ENCODE peak calls at places on chromosomes 11 and 22, in four cellular contexts. O is kidney, X is lower lobe of right lung, C is DND-41. A is an unnamed sample.
A peak's percentile ranks its signal among the peaks of the same experiment; 100 is the strongest.

GRCh38 chr11:128642571-128642970 is 51.3 kb upstream of the FLI1 start:
- DNase-seq in O (no peak), X (no peak), C (no peak), A (no peak)

GRCh38 chr11:29328961-29329441 is 687.8 kb downstream of the KCNA4 start:
- DNase-seq in O (no peak), X (no peak), C (no peak), A (peak; percentile 83)

GRCh38 chr11:33160147-33160546 is 1.1 kb downstream of the CSTF3 start:
- DNase-seq in O (no peak), X (no peak), C (no peak), A (no peak)

GRCh38 chr11:64007629-64008282 is 21.5 kb downstream of the OTUB1 start:
- DNase-seq in O (peak; percentile 95), X (peak; percentile 84), C (no peak), A (peak; percentile 63)

GRCh38 chr22:38172489-38173155 is 9.0 kb downstream of the PLA2G6 start:
- DNase-seq in O (peak; percentile 84), X (peak; percentile 70), C (no peak), A (no peak)

GRCh38 chr11:68040121-68040956 is 1.5 kb downstream of the TCIRG1 start:
- DNase-seq in O (peak; percentile 89), X (peak; percentile 84), C (peak; percentile 77), A (peak; percentile 81)

GRCh38 chr11:120031612-120032600 is 106.0 kb downstream of the TRIM29 start:
- DNase-seq in O (no peak), X (no peak), C (no peak), A (no peak)

GRCh38 chr11:43367382-43368178 is 8.9 kb downstream of the TTC17 start:
- DNase-seq in O (no peak), X (no peak), C (no peak), A (peak; percentile 10)

GRCh38 chr11:94544582-94544831 is 786 bp downstream of the FUT4 start:
- DNase-seq in O (no peak), X (peak; percentile 60), C (no peak), A (no peak)

GRCh38 chr11:35145249-35145648 is 6.3 kb downstream of the CD44 start:
- DNase-seq in O (no peak), X (no peak), C (no peak), A (no peak)

GRCh38 chr11:2215561-2216399 is 44.2 kb upstream of the TH start:
- DNase-seq in O (peak; percentile 73), X (peak; percentile 35), C (no peak), A (no peak)

GRCh38 chr11:63709336-63709735 is 28.0 kb downstream of the RTN3 start:
- DNase-seq in O (no peak), X (no peak), C (no peak), A (peak; percentile 6)

GRCh38 chr11:78685156-78685555 is 110.5 kb upstream of the NARS2 start:
- DNase-seq in O (no peak), X (no peak), C (no peak), A (no peak)

GRCh38 chr11:23730307-23730998 is 766.4 kb upstream of the LUZP2 start:
- DNase-seq in O (peak; percentile 66), X (no peak), C (no peak), A (no peak)

GRCh38 chr22:31829505-31829904 is 75.7 kb downstream of the DEPDC5 start:
- DNase-seq in O (no peak), X (no peak), C (no peak), A (no peak)

GRCh38 chr22:39181778-39182177 is 29.3 kb upstream of the CBX7 start:
- DNase-seq in O (no peak), X (peak; percentile 20), C (no peak), A (no peak)

GRCh38 chr11:60948251-60948650 is 3.7 kb downstream of the SLC15A3 start:
- DNase-seq in O (no peak), X (no peak), C (no peak), A (no peak)

GRCh38 chr11:75453916-75454655 is 21.1 kb upstream of the KLHL35 start:
- DNase-seq in O (no peak), X (no peak), C (no peak), A (no peak)

GRCh38 chr22:50206599-50206998 is 5.8 kb downstream of the SELENOO start:
- DNase-seq in O (peak; percentile 82), X (peak; percentile 80), C (peak; percentile 33), A (no peak)

GRCh38 chr11:36069576-36070214 is 125.8 kb downstream of the LDLRAD3 start:
- DNase-seq in O (no peak), X (no peak), C (no peak), A (peak; percentile 41)

GRCh38 chr11:46977940-46978595 is 41.5 kb downstream of the CSTPP1 start:
- DNase-seq in O (no peak), X (no peak), C (no peak), A (no peak)

GRCh38 chr11:73990727-73991126 is 8.1 kb upstream of the UCP2 start:
- DNase-seq in O (no peak), X (no peak), C (no peak), A (no peak)

GRCh38 chr11:73281796-73282660 is 9.9 kb downstream of the P2RY6 start:
- DNase-seq in O (no peak), X (no peak), C (no peak), A (no peak)

GRCh38 chr22:27380826-27381225 is 420.7 kb downstream of the MN1 start:
- DNase-seq in O (no peak), X (no peak), C (no peak), A (no peak)

GRCh38 chr22:46972256-46972655 is 209.8 kb downstream of the TBC1D22A start:
- DNase-seq in O (peak; percentile 72), X (no peak), C (no peak), A (no peak)
- H3K27ac ChIP-seq in O (no peak overlapping the region), X (peak overlapping the region; percentile 77), C (no peak overlapping the region), A (no peak overlapping the region)

GRCh38 chr22:29308148-29308790 is 1.8 kb downstream of the GAS2L1 start:
- DNase-seq in O (peak; percentile 76), X (no peak), C (no peak), A (no peak)
- H3K4me3 ChIP-seq in O (no peak overlapping the region), X (peak overlapping the region; percentile 91), C (no peak overlapping the region), A (no peak overlapping the region)

DNA sequence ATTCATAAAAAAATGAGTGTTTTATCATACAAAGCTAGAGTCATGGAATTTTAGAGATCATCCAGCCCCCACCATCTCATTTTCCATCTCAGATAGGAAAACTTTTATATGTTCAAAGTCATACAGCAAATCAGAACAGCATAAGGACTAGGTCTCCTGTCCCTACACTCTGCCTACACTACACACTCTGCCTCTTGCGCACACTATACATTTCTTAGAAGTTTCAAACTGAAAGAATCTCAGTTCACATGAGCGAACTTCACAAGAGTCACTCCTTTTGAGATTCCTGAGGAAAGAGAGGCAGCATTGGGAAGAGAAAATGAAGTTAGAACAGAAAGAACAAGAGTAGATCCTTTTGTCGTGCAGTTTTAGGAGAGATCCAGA is 36.5 kb downstream of the ART5 start:
- DNase-seq in O (no peak), X (no peak), C (no peak), A (no peak)
- TF ChIP-seq CTCF in O (no peak), X (no peak), C (no peak), A (no peak)

DNA sequence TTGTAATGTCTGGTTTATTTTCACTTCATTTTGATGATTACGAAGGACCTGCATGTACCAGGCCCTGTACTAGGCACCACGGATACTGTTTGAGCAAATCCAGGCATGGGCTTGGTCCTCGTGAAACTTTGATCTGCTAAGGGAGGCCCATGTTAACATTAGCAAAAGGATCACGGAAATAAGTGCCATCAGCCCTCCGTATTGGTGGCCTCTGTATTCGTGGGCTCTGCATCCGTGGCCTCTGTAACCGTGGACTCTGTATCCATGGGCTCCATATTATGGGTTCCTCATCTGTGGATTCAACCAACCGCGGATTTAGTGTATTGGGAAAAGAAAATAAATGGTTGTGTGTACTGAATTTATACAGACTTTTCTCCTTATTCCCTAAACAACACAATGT is 8.7 kb downstream of the ARHGAP8 start:
- DNase-seq in O (no peak), X (no peak), C (no peak), A (no peak)
- H3K27ac ChIP-seq in O (no peak overlapping the region), X (no peak overlapping the region), C (no peak overlapping the region), A (no peak overlapping the region)

GRCh38 chr11:80616070-80616800 is 1175.4 kb upstream of the TENM4 start:
- DNase-seq in O (no peak), X (no peak), C (no peak), A (no peak)

GRCh38 chr11:80620867-80621266 is 1180.0 kb upstream of the TENM4 start:
- DNase-seq in O (no peak), X (no peak), C (no peak), A (no peak)

GRCh38 chr11:80613630-80614029 is 1172.8 kb upstream of the TENM4 start:
- DNase-seq in O (no peak), X (no peak), C (no peak), A (peak; percentile 37)

GRCh38 chr11:80621871-80622270 is 1181.0 kb upstream of the TENM4 start:
- DNase-seq in O (no peak), X (no peak), C (no peak), A (no peak)

GRCh38 chr11:80617156-80617555 is 1176.3 kb upstream of the TENM4 start:
- DNase-seq in O (no peak), X (no peak), C (no peak), A (no peak)
- H3K4me3 ChIP-seq in O (no peak overlapping the region), X (no peak overlapping the region), C (no peak overlapping the region), A (no peak overlapping the region)

DNA sequence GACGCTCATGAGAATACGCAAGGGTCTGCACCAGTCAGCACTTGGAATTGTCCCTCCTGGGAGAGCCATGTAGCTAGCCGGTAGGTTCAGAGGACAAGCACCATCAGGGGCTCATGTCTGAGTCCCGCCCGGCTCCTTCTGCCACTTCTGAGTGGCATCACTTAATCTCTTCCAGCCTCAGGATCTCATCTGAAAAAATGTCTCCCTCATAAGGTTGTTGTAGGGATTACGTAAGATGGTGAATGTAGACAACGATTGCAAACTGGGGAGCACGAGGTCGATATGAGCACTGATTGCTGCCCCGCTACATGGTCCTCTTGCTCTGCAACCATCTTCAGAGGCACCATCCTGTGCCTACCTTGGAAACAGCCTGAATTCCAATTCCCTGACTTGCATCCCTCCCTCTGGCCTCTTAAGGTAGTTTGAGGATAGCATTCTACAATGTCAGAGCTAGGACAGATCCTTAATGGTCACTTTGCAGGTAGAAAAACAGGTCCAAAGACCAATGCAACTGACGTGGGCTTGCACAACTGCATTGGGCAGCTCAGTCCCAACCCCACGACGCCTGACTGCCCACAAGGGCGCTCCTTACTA is 115.8 kb upstream of the TMEM45B start:
- DNase-seq in O (no peak), X (no peak), C (no peak), A (no peak)
- TF ChIP-seq CTCF in O (no peak), X (no peak), C (no peak), A (no peak)

DNA sequence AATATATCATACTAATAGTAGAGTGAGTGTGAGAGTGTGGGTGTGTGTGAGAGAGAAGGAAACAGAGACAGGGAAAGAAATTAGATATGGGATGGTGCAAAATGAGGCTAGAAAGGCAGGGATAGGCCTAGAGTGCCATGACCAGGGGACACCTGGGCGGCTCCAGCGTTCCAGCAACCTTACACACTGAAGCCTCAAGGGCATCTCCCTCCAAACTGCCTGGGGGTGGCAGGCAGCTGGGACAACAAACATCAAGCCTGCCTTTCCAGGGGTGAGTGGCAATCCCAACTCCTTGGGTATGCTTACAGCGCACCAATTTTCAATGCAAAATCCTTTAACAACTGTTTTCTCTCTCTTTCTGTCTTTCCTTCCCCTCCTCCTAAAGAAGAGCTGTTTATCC is 90.0 kb downstream of the RPL27A start:
- DNase-seq in O (no peak), X (no peak), C (no peak), A (no peak)
- H3K27ac ChIP-seq in O (no peak overlapping the region), X (no peak overlapping the region), C (no peak overlapping the region), A (no peak overlapping the region)